ENCODE peak calls at places on chromosomes 2 and 18, in five cellular contexts. N, S, K, I and E are unnamed samples.

GRCh38 chr2:13522917-13523821 is 806.4 kb downstream of the TRIB2 start:
- DNase-seq in K (no peak), N (no peak), S (peak; percentile 3), I (no peak), E (peak; percentile 9)

GRCh38 chr2:239544141-239544800 is 143.5 kb upstream of the HDAC4 start:
- DNase-seq in I (no peak), S (no peak), K (no peak), N (peak; percentile 66), E (peak; percentile 5)

GRCh38 chr2:83665894-83666293 is 793.2 kb downstream of the SUCLG1 start:
- DNase-seq in K (no peak), N (no peak), S (no peak), I (no peak), E (peak; percentile 12)

GRCh38 chr2:37671013-37671815 is at the start of gene CDC42EP3:
- DNase-seq in K (peak; percentile 79), N (peak; percentile 50), S (no peak), I (no peak), E (peak; percentile 74)

GRCh38 chr2:156098506-156098905 is 234.0 kb downstream of the NR4A2 start:
- DNase-seq in N (no peak), S (no peak), I (no peak), K (peak; percentile 54), E (no peak)

GRCh38 chr2:157182204-157182709 is 75.2 kb upstream of the GALNT5 start:
- DNase-seq in K (no peak), N (no peak), S (no peak), I (no peak), E (no peak)

GRCh38 chr18:52069201-52069600 is 270.8 kb upstream of the DCC start:
- DNase-seq in K (no peak), I (no peak), S (no peak), N (no peak), E (no peak)

GRCh38 chr18:79151191-79151590 is 82.0 kb downstream of the ATP9B start:
- DNase-seq in N (no peak), I (no peak), S (no peak), K (no peak), E (no peak)

GRCh38 chr18:49601211-49601610 is 39.4 kb downstream of the LIPG start:
- DNase-seq in S (no peak), I (no peak), N (no peak), K (no peak), E (no peak)

GRCh38 chr2:102334471-102334870 is 21.1 kb upstream of the IL18R1 start:
- DNase-seq in I (no peak), N (no peak), K (no peak), S (no peak), E (no peak)

GRCh38 chr18:9779630-9780029 is 71.5 kb downstream of the RAB31 start:
- DNase-seq in I (no peak), S (no peak), K (no peak), N (no peak), E (peak; percentile 51)

GRCh38 chr18:49819768-49820662 is 6.7 kb upstream of the ACAA2 start:
- DNase-seq in S (no peak), N (no peak), I (no peak), K (no peak), E (peak; percentile 35)

GRCh38 chr18:61922435-61922834 is 29.6 kb upstream of the RNF152 start:
- DNase-seq in I (no peak), S (no peak), K (no peak), N (peak; percentile 19), E (no peak)

GRCh38 chr2:56813490-56813889 is 629.7 kb downstream of the CCDC85A start:
- DNase-seq in I (no peak), N (no peak), K (no peak), S (no peak), E (no peak)

GRCh38 chr2:217637268-217637615 is 365.6 kb downstream of the TNS1 start:
- DNase-seq in S (no peak), K (no peak), I (no peak), N (no peak), E (no peak)

GRCh38 chr2:131052741-131053263 is 40.5 kb downstream of the FAM168B start:
- DNase-seq in K (no peak), S (no peak), I (no peak), N (no peak), E (no peak)

GRCh38 chr2:95264626-95265025 is 9.6 kb upstream of the PROM2 start:
- DNase-seq in I (peak; percentile 27), S (peak; percentile 53), K (no peak), N (peak; percentile 20), E (no peak)

GRCh38 chr2:106956416-106956815 is 70.4 kb upstream of the ST6GAL2 start:
- DNase-seq in S (no peak), N (no peak), I (peak; percentile 12), K (no peak), E (no peak)

GRCh38 chr2:30768708-30769580 is 38.3 kb downstream of the CAPN13 start:
- DNase-seq in N (no peak), S (peak; percentile 8), K (no peak), I (no peak), E (no peak)

GRCh38 chr18:6249110-6249680 is 165.5 kb downstream of the L3MBTL4 start:
- DNase-seq in K (no peak), N (no peak), S (no peak), I (no peak), E (no peak)

GRCh38 chr2:205670292-205670691 is 12.0 kb upstream of the NRP2 start:
- DNase-seq in N (no peak), K (no peak), S (no peak), I (no peak), E (no peak)

GRCh38 chr18:66534110-66534509 is 69.8 kb downstream of the CDH19 start:
- DNase-seq in I (no peak), N (no peak), K (peak; percentile 26), S (no peak), E (no peak)

GRCh38 chr2:235951980-235952379 is 216.2 kb downstream of the GBX2 start:
- DNase-seq in N (no peak), K (no peak), S (no peak), I (no peak), E (no peak)

GRCh38 chr2:150555957-150556356 is 68.5 kb upstream of the RND3 start:
- DNase-seq in I (no peak), N (no peak), K (no peak), S (no peak), E (no peak)

GRCh38 chr2:167790189-167790588 is 457.2 kb downstream of the STK39 start:
- DNase-seq in N (no peak), K (no peak), S (no peak), I (no peak), E (no peak)

GRCh38 chr2:233059547-233059796 is 670 bp upstream of the INPP5D start:
- DNase-seq in I (no peak), S (no peak), K (no peak), N (no peak), E (peak; percentile 61)

GRCh38 chr2:120495586-120495985 is 149.7 kb downstream of the INHBB start:
- DNase-seq in N (no peak), S (no peak), K (no peak), I (no peak), E (no peak)

GRCh38 chr2:227464356-227464755 is 7.6 kb upstream of the AGFG1 start:
- DNase-seq in N (no peak), I (no peak), K (no peak), S (no peak), E (no peak)

GRCh38 chr18:45171575-45172225 is 443.6 kb upstream of the SLC14A2 start:
- DNase-seq in S (no peak), I (no peak), N (peak; percentile 35), K (no peak), E (no peak)

GRCh38 chr18:45291616-45292612 is 323.4 kb upstream of the SLC14A2 start:
- DNase-seq in S (no peak), I (no peak), N (no peak), K (no peak), E (no peak)

GRCh38 chr2:62920070-62920469 is 130.6 kb upstream of the OTX1 start:
- DNase-seq in S (no peak), K (no peak), N (no peak), I (no peak), E (no peak)

GRCh38 chr2:145431181-145431951 is 911.4 kb upstream of the ZEB2 start:
- DNase-seq in K (peak; percentile 97), N (no peak), I (peak; percentile 0), S (no peak), E (peak; percentile 23)

GRCh38 chr2:172998547-172998946 is 77.1 kb upstream of the MAP3K20 start:
- DNase-seq in N (no peak), K (no peak), I (no peak), S (no peak), E (peak; percentile 61)